ENCODE peak calls at places on chromosomes 1 and 21, in six cellular contexts. O is astrocyte of the spinal cord, K is IMR-90, P is uterus, R is cardiac muscle cell, B is tibial artery. T is an unnamed sample.

GRCh38 chr1:199122532-199123311 is 483.9 kb downstream of the PTPRC start:
- DNase-seq in O (peak), K (peak), P (no peak), R (peak), B (no peak), T (no peak)

GRCh38 chr1:36871146-36871971 is 163.0 kb downstream of the GRIK3 start:
- DNase-seq in O (no peak), K (peak), P (no peak), R (no peak), B (peak), T (peak)

GRCh38 chr1:227769601-227770494 is 34.6 kb downstream of the SNAP47 start:
- DNase-seq in O (no peak), K (no peak), P (no peak), R (no peak), B (no peak), T (peak)

GRCh38 chr1:116587496-116588308 is 16.9 kb upstream of the CD58 start:
- DNase-seq in O (no peak), K (no peak), P (no peak), R (no peak), B (no peak), T (no peak)

GRCh38 chr1:161177112-161177935 is at the start of gene B4GALT3:
- DNase-seq in O (peak), K (peak), P (peak), R (peak), B (peak), T (peak)

GRCh38 chr21:26070822-26071425 is 99.6 kb downstream of the APP start:
- DNase-seq in O (peak), K (peak), P (peak), R (peak), B (no peak), T (no peak)

GRCh38 chr1:19675797-19676196 is 11.1 kb downstream of the HTR6 start:
- DNase-seq in O (no peak), K (no peak), P (no peak), R (no peak), B (no peak), T (no peak)

GRCh38 chr1:157993179-157994080 is at the start of gene KIRREL1:
- DNase-seq in O (peak), K (peak), P (peak), R (peak), B (peak), T (peak)

GRCh38 chr1:53498555-53499142 is 39.5 kb downstream of the DMRTB1 start:
- DNase-seq in O (peak), K (peak), P (no peak), R (peak), B (no peak), T (no peak)

GRCh38 chr1:186948542-186948941 is 119.8 kb downstream of the PLA2G4A start:
- DNase-seq in O (peak), K (no peak), P (no peak), R (peak), B (no peak), T (no peak)

GRCh38 chr1:69175078-69175477 is 392.6 kb upstream of the LRRC7 start:
- DNase-seq in O (no peak), K (no peak), P (no peak), R (no peak), B (no peak), T (no peak)

GRCh38 chr1:162663086-162663485 is 30.8 kb downstream of the DDR2 start:
- DNase-seq in O (peak), K (peak), P (no peak), R (no peak), B (no peak), T (no peak)

GRCh38 chr1:67019600-67020136 is 34.3 kb downstream of the SLC35D1 start:
- DNase-seq in O (peak), K (peak), P (peak), R (peak), B (no peak), T (no peak)

GRCh38 chr1:114152211-114153050 is 1.2 kb downstream of the SYT6 start:
- DNase-seq in O (peak), K (peak), P (peak), R (peak), B (peak), T (no peak)

GRCh38 chr1:156644146-156644545 is 2.2 kb downstream of the BCAN start:
- DNase-seq in O (no peak), K (no peak), P (no peak), R (no peak), B (no peak), T (no peak)

GRCh38 chr1:111192643-111193519 is 7.6 kb downstream of the DENND2D start:
- DNase-seq in O (no peak), K (peak), P (no peak), R (peak), B (no peak), T (no peak)

GRCh38 chr1:91755176-91755575 is 130.8 kb downstream of the TGFBR3 start:
- DNase-seq in O (no peak), K (peak), P (peak), R (peak), B (no peak), T (peak)

GRCh38 chr21:45404726-45405270 is at the start of gene COL18A1:
- DNase-seq in O (peak), K (peak), P (peak), R (peak), B (peak), T (no peak)

GRCh38 chr1:181086926-181087325 is 1.6 kb upstream of the IER5 start:
- DNase-seq in O (no peak), K (peak), P (no peak), R (peak), B (no peak), T (no peak)

GRCh38 chr1:181140398-181140797 is 51.9 kb downstream of the IER5 start:
- DNase-seq in O (no peak), K (no peak), P (no peak), R (no peak), B (no peak), T (no peak)

GRCh38 chr1:23304140-23304620 is 39.9 kb downstream of the HNRNPR start:
- DNase-seq in O (no peak), K (no peak), P (no peak), R (no peak), B (no peak), T (no peak)

GRCh38 chr1:185581961-185582725 is 152.0 kb upstream of the HMCN1 start:
- DNase-seq in O (no peak), K (peak), P (no peak), R (no peak), B (no peak), T (no peak)

GRCh38 chr1:197695961-197696360 is 79.3 kb downstream of the DENND1B start:
- DNase-seq in O (peak), K (peak), P (no peak), R (peak), B (no peak), T (no peak)

GRCh38 chr1:164188507-164188906 is 370.5 kb upstream of the PBX1 start:
- DNase-seq in O (no peak), K (no peak), P (no peak), R (no peak), B (no peak), T (no peak)

GRCh38 chr1:10793129-10793651 is 3.3 kb downstream of the CASZ1 start:
- DNase-seq in O (peak), K (no peak), P (no peak), R (peak), B (no peak), T (no peak)

GRCh38 chr1:173205146-173206051 is 1.7 kb downstream of the TNFSF4 start:
- DNase-seq in O (peak), K (peak), P (peak), R (peak), B (no peak), T (no peak)

GRCh38 chr1:231039161-231040018 is 664 bp downstream of the FAM89A start:
- DNase-seq in O (peak), K (peak), P (peak), R (peak), B (no peak), T (peak)

GRCh38 chr1:231037585-231038517 is 2.2 kb downstream of the FAM89A start:
- DNase-seq in O (peak), K (no peak), P (no peak), R (peak), B (no peak), T (no peak)

GRCh38 chr1:231041705-231042261 is 1.7 kb upstream of the FAM89A start:
- DNase-seq in O (no peak), K (no peak), P (no peak), R (no peak), B (no peak), T (no peak)

GRCh38 chr1:231040019-231040799 is at the start of gene FAM89A:
- DNase-seq in O (no peak), K (no peak), P (peak), R (peak), B (peak), T (peak)

GRCh38 chr1:231040800-231041704 is 998 bp upstream of the FAM89A start:
- DNase-seq in O (no peak), K (no peak), P (peak), R (peak), B (no peak), T (no peak)
- H3K4me3 ChIP-seq in O (peak), K (no peak), P (peak), R (peak), B (peak), T (peak)

DNA sequence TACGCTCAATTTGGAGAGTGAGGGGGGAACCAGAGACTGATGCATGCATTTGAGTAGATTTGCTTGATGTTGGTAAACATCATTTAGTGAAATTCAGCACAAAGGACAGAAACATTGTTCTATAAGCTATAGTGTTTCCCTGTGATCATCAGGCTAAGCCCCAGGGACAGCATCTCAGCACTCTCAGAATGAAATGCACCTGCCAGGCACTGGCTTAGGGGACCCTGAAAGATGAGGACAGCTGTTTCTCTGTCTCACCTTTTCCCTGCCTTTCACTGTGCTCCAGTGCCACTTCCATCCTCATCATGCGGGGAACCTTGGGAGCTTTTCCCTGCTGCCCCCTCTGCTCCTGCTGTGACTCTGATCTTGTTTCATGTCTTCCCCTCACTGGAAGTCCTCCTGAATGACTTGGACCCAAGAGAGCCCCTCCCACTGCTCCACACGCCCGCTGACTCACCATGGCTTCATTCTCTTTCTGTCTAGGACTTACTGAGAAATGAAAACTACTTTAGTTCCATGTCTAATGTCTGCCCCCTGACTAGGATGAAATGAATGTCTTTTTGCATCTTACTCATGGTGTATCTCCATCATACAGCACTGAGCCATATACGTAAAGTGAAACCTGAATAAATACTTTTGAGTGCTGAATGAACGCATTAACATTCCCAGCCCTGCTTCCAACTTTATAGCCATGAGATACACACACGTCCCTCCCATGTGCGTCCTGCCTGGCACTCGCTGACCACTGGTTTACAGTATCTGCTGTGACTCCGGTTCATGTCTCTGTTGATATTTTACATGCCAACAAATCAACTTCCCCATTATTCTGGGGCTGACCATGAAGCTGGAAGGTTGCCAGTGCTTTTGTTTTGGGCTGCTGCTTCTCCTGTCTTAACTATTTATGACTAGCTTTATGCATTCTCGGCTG is 182.1 kb downstream of the PCP4 start:
- DNase-seq in O (peak), K (peak), P (peak), R (no peak), B (peak), T (no peak)
- H3K4me3 ChIP-seq in O (no peak), K (no peak), P (no peak), R (no peak), B (no peak), T (no peak)

GRCh38 chr1:84297546-84298244 is 3.8 kb upstream of the SAMD13 start:
- DNase-seq in O (no peak), K (no peak), P (no peak), R (no peak), B (no peak), T (peak)
- H3K4me3 ChIP-seq in O (peak), K (peak), P (no peak), R (peak), B (peak), T (peak)

GRCh38 chr1:30750751-30751291 is 6.8 kb downstream of the LAPTM5 start:
- DNase-seq in O (no peak), K (no peak), P (no peak), R (no peak), B (no peak), T (no peak)
- H3K4me3 ChIP-seq in O (no peak), K (no peak), P (no peak), R (no peak), B (no peak), T (no peak)

GRCh38 chr1:12145616-12146342 is 21.0 kb upstream of the TNFRSF1B start:
- DNase-seq in O (no peak), K (no peak), P (no peak), R (no peak), B (no peak), T (no peak)

GRCh38 chr1:12147116-12147753 is 19.6 kb upstream of the TNFRSF1B start:
- DNase-seq in O (no peak), K (no peak), P (no peak), R (no peak), B (no peak), T (no peak)

GRCh38 chr1:12148160-12148957 is 18.4 kb upstream of the TNFRSF1B start:
- DNase-seq in O (no peak), K (peak), P (no peak), R (no peak), B (no peak), T (no peak)

GRCh38 chr1:12144969-12145368 is 21.8 kb upstream of the TNFRSF1B start:
- DNase-seq in O (no peak), K (no peak), P (no peak), R (no peak), B (no peak), T (no peak)

DNA sequence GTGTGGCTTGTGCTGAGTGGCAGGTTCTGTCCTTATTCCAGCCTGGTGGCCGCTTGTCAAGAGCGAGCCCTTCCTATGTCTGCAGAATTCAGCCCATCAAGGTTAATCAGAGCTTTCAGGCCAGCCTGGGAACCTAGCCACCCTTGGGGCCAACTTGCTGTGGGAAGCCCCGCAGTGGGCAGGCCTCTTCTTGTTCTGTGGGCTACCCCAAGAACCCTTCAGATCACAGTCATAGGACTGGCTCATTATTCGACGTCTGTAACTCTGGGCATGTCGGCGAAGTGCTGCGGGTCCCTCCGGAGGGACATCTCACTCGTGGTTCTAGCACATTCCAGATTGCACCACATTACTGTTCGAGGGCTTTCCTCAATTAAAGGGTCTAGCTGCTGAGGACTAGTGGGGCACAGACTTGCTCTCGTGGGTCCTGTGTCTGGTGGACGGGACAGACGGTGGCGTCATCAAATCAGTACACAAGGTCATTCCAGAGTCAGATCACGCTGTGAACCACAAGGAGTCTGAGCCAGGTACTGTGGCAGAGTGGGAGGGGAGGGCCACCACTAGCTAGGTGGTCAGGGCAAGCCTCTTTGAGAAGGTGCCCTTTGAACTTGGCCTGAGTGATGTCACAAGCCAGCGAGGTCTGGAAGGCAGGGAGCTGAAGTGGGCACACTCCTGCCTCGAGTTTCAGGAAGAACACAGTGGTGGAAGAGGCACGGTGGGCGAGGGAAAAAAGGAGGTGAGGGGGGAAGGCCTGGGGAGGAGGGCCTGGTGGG is 20.3 kb upstream of the TNFRSF1B start:
- DNase-seq in O (no peak), K (no peak), P (no peak), R (no peak), B (no peak), T (no peak)
- H3K4me3 ChIP-seq in O (no peak), K (no peak), P (no peak), R (no peak), B (no peak), T (no peak)

GRCh38 chr1:28437260-28437923 is 67.9 kb downstream of the PHACTR4 start:
- DNase-seq in O (peak), K (peak), P (no peak), R (peak), B (peak), T (peak)
- H3K4me3 ChIP-seq in O (peak), K (no peak), P (no peak), R (no peak), B (peak), T (no peak)